ENCODE peak calls at places on chromosomes 2 and 18, in seven cellular contexts. F, Y, I, L, B, E and U are unnamed samples.

GRCh38 chr18:8701546-8702118 is 3.7 kb upstream of the MTCL1 start:
- DNase-seq in L (no peak), I (peak), F (no peak), B (peak), Y (no peak), E (no peak), U (no peak)

GRCh38 chr2:219045937-219046550 is 4.7 kb upstream of the CFAP65 start:
- DNase-seq in F (peak), I (peak), Y (no peak), B (no peak), E (no peak), L (no peak), U (no peak)

GRCh38 chr2:44980786-44981713 is 28.2 kb downstream of the SIX2 start:
- DNase-seq in Y (no peak), L (no peak), I (no peak), B (no peak), E (no peak), F (no peak), U (no peak)

GRCh38 chr2:69046221-69046662 is 33.3 kb downstream of the ANTXR1 start:
- DNase-seq in L (no peak), F (no peak), E (no peak), I (peak), Y (no peak), B (peak), U (no peak)

GRCh38 chr2:66686768-66687167 is 251.8 kb downstream of the MEIS1 start:
- DNase-seq in E (no peak), Y (no peak), B (no peak), L (no peak), F (no peak), I (no peak), U (no peak)

GRCh38 chr2:143071185-143071876 is 57.9 kb upstream of the ARHGAP15 start:
- DNase-seq in B (no peak), F (no peak), L (no peak), E (no peak), Y (no peak), I (peak), U (no peak)

GRCh38 chr2:131402320-131403049 is 38.5 kb upstream of the RAB6D start:
- DNase-seq in I (no peak), B (no peak), E (no peak), F (no peak), Y (no peak), L (no peak), U (no peak)

GRCh38 chr2:222709191-222709891 is 37.9 kb downstream of the MOGAT1 start:
- DNase-seq in Y (no peak), F (no peak), B (peak), E (no peak), L (peak), I (no peak), U (peak)

GRCh38 chr18:58893388-58894099 is 28.9 kb downstream of the ZNF532 start:
- DNase-seq in E (no peak), Y (no peak), I (no peak), F (no peak), B (peak), L (no peak), U (no peak)

GRCh38 chr2:168666339-168666738 is 136.1 kb upstream of the NOSTRIN start:
- DNase-seq in F (no peak), Y (no peak), L (no peak), B (no peak), I (no peak), E (no peak), U (no peak)

GRCh38 chr2:130827502-130828251 is 9.0 kb upstream of the ARHGEF4 start:
- DNase-seq in I (peak), F (no peak), Y (no peak), E (no peak), L (no peak), B (peak), U (no peak)

GRCh38 chr2:195486520-195486919 is 170.5 kb upstream of the SLC39A10 start:
- DNase-seq in E (no peak), L (no peak), Y (no peak), I (no peak), F (no peak), B (no peak), U (no peak)

GRCh38 chr18:55586841-55587240 is 1.2 kb downstream of the TCF4 start:
- DNase-seq in L (no peak), Y (no peak), F (no peak), B (no peak), E (no peak), I (no peak), U (no peak)

GRCh38 chr2:16639431-16639830 is 26.2 kb downstream of the CYRIA start:
- DNase-seq in B (no peak), E (no peak), L (no peak), F (no peak), Y (no peak), I (no peak), U (no peak)

GRCh38 chr2:222052934-222053367 is 245.8 kb downstream of the PAX3 start:
- DNase-seq in Y (no peak), F (no peak), I (peak), L (no peak), B (no peak), E (no peak), U (no peak)

GRCh38 chr2:111661286-111661940 is 222.6 kb downstream of the ANAPC1 start:
- DNase-seq in Y (no peak), L (no peak), I (no peak), E (no peak), F (no peak), B (no peak), U (no peak)

GRCh38 chr2:14903709-14904374 is 271.3 kb downstream of the LRATD1 start:
- DNase-seq in E (peak), L (peak), Y (no peak), I (peak), F (peak), B (no peak), U (peak)

GRCh38 chr2:233838251-233838650 is 16.1 kb downstream of the HJURP start:
- DNase-seq in E (no peak), I (no peak), Y (no peak), B (no peak), L (no peak), F (no peak), U (no peak)

GRCh38 chr2:217695033-217695520 is 307.7 kb downstream of the TNS1 start:
- DNase-seq in I (peak), Y (no peak), F (no peak), E (no peak), L (no peak), B (peak), U (no peak)

GRCh38 chr2:26568076-26568890 is 72.9 kb downstream of the CIB4 start:
- DNase-seq in E (no peak), L (no peak), Y (no peak), F (no peak), I (no peak), B (no peak), U (no peak)

GRCh38 chr18:59685501-59685900 is 11.7 kb downstream of the CCBE1 start:
- DNase-seq in E (no peak), Y (no peak), B (no peak), I (no peak), L (no peak), F (no peak), U (no peak)

GRCh38 chr2:101737478-101738240 is 40.2 kb downstream of the MAP4K4 start:
- DNase-seq in E (no peak), L (no peak), Y (no peak), B (no peak), I (no peak), F (no peak), U (no peak)

GRCh38 chr2:196551014-196551413 is 88.5 kb upstream of the CCDC150 start:
- DNase-seq in F (no peak), E (no peak), Y (no peak), L (no peak), B (no peak), I (no peak), U (no peak)

GRCh38 chr2:128903637-128904036 is 585.0 kb upstream of the HS6ST1 start:
- DNase-seq in Y (no peak), L (no peak), E (no peak), I (no peak), B (no peak), F (no peak), U (no peak)

GRCh38 chr18:77057043-77057442 is 75.5 kb downstream of the MBP start:
- DNase-seq in L (no peak), F (no peak), B (no peak), Y (no peak), E (no peak), I (no peak), U (no peak)

GRCh38 chr2:20615046-20615465 is 35.8 kb downstream of the HS1BP3 start:
- DNase-seq in E (no peak), Y (no peak), F (no peak), I (no peak), L (no peak), B (no peak), U (no peak)

GRCh38 chr2:18763338-18763737 is 174.0 kb upstream of the NT5C1B start:
- DNase-seq in B (no peak), L (no peak), Y (no peak), I (no peak), E (no peak), F (no peak), U (no peak)

GRCh38 chr2:175964195-175964594 is 37.9 kb downstream of the LNPK start:
- DNase-seq in B (no peak), Y (no peak), F (no peak), I (peak), E (no peak), L (no peak), U (no peak)

GRCh38 chr2:228115-228514 is 35.7 kb downstream of the SH3YL1 start:
- DNase-seq in E (no peak), F (no peak), B (no peak), L (no peak), Y (no peak), I (no peak), U (no peak)

GRCh38 chr2:147845608-147846002 is 776 bp downstream of the ACVR2A start:
- DNase-seq in B (no peak), F (no peak), L (no peak), Y (no peak), E (no peak), I (peak), U (no peak)

GRCh38 chr2:174586896-174587295 is 10.7 kb downstream of the WIPF1 start:
- DNase-seq in F (no peak), E (no peak), I (no peak), B (peak), L (no peak), Y (no peak), U (no peak)